ENCODE peak calls at places on chromosome 2, in four cellular contexts. Q, Y, I and L are unnamed samples.

GRCh38 chr2:152409691-152410597 is 75.0 kb downstream of the FMNL2 start:
- DNase-seq in Q (peak), Y (peak), I (no peak), L (peak)

GRCh38 chr2:46447649-46448048 is 31.7 kb upstream of the TMEM247 start:
- DNase-seq in Q (no peak), Y (no peak), I (no peak), L (no peak)

GRCh38 chr2:62178741-62179271 is 17.1 kb upstream of the B3GNT2 start:
- DNase-seq in Q (peak), Y (no peak), I (no peak), L (no peak)

GRCh38 chr2:221377597-221377996 is 194.5 kb downstream of the EPHA4 start:
- DNase-seq in Q (no peak), Y (no peak), I (no peak), L (no peak)

GRCh38 chr2:99675110-99675661 is 185.4 kb upstream of the REV1 start:
- DNase-seq in Q (no peak), Y (no peak), I (no peak), L (no peak)

GRCh38 chr2:131043199-131044077 is 49.8 kb downstream of the FAM168B start:
- DNase-seq in Q (no peak), Y (no peak), I (no peak), L (no peak)

GRCh38 chr2:182360012-182360662 is 66.7 kb downstream of the PDE1A start:
- DNase-seq in Q (no peak), Y (peak), I (peak), L (peak)

GRCh38 chr2:205975082-205975949 is 110.7 kb downstream of the INO80D start:
- DNase-seq in Q (no peak), Y (peak), I (peak), L (no peak)

GRCh38 chr2:201860541-201861154 is 54.3 kb downstream of the CDK15 start:
- DNase-seq in Q (peak), Y (peak), I (peak), L (peak)

GRCh38 chr2:163573652-163574051 is 162.2 kb downstream of the FIGN start:
- DNase-seq in Q (no peak), Y (no peak), I (no peak), L (no peak)

GRCh38 chr2:208511016-208511415 is 104.4 kb downstream of the PTH2R start:
- DNase-seq in Q (no peak), Y (no peak), I (no peak), L (no peak)

GRCh38 chr2:101957036-101957435 is 34.7 kb upstream of the IL1R2 start:
- DNase-seq in Q (no peak), Y (no peak), I (no peak), L (no peak)

GRCh38 chr2:149543845-149544244 is 43.7 kb downstream of the MMADHC start:
- DNase-seq in Q (no peak), Y (no peak), I (no peak), L (no peak)
- TF ChIP-seq CTCF in Q (no peak), Y (no peak), I (no peak), L (no peak)

GRCh38 chr2:41703123-41703522 is 344.7 kb upstream of the PKDCC start:
- DNase-seq in Q (no peak), Y (no peak), I (no peak), L (no peak)

GRCh38 chr2:41697389-41697788 is 350.4 kb upstream of the PKDCC start:
- DNase-seq in Q (no peak), Y (no peak), I (no peak), L (no peak)

GRCh38 chr2:41701231-41701630 is 346.6 kb upstream of the PKDCC start:
- DNase-seq in Q (no peak), Y (no peak), I (no peak), L (no peak)

GRCh38 chr2:41695714-41696113 is 352.1 kb upstream of the PKDCC start:
- DNase-seq in Q (no peak), Y (no peak), I (no peak), L (no peak)

GRCh38 chr2:41698787-41699422 is 348.9 kb upstream of the PKDCC start:
- DNase-seq in Q (no peak), Y (peak), I (peak), L (no peak)
- TF ChIP-seq CTCF in Q (peak), Y (peak), I (peak), L (peak)

DNA sequence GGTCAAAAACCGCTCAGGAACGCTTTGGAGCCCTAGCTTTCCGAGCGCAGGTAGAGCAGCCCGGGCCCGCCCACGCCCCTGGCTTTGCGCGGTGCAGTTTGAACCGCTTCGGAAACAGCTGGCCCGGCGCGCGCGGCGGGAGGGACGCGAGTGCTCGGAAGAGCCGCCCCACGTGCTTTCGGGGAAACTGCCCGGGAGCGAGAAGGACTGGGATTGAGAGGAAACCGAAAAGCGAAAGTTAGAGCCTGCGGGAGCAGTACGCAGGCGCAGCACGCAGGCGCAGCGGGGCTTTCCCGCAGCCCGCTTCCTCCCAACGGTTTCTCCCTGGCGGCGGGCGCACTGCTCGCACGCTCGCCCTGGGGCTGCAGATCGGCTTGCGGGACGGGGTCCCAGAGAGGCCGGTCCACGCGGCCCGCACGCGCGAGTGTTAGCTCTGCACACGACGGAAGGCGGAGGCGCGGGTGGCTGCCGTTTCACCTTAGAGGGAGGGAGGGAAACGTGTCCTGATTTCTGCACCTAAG is 6.3 kb upstream of the STAT1 start:
- DNase-seq in Q (peak), Y (peak), I (peak), L (peak)
- TF ChIP-seq CTCF in Q (no peak), Y (no peak), I (no peak), L (no peak)

DNA sequence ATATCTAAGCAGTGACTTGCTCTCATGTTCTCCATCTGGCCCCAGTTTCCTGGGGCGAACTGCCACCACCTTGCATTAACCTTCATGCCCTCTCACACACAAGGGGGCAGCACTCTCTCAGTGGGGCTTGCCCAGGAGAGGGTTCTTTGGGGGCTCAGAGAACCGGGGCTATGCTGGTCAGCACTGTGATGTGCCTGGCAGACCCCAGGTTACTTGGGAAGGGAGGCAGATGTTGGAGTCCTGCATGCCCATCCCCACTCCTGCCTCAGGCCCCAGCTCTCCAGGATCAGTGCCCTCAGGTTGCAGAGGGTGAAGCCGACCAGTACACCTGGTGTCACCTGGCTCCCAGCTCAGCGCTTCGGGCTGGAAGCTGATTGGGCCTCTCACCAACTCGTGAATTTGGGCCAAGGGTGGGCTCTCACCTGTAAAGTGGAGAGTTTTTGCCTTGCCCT is 396.2 kb upstream of the HS6ST1 start:
- DNase-seq in Q (no peak), Y (no peak), I (no peak), L (no peak)
- TF ChIP-seq CTCF in Q (no peak), Y (no peak), I (no peak), L (no peak)

GRCh38 chr2:176826356-176826755 is 386.2 kb upstream of the HNRNPA3 start:
- DNase-seq in Q (no peak), Y (no peak), I (no peak), L (no peak)

GRCh38 chr2:176832086-176832485 is 380.5 kb upstream of the HNRNPA3 start:
- DNase-seq in Q (no peak), Y (no peak), I (no peak), L (no peak)

GRCh38 chr2:176827269-176827668 is 385.3 kb upstream of the HNRNPA3 start:
- DNase-seq in Q (no peak), Y (no peak), I (no peak), L (no peak)

GRCh38 chr2:176830362-176830761 is 382.2 kb upstream of the HNRNPA3 start:
- DNase-seq in Q (no peak), Y (no peak), I (no peak), L (peak)
- TF ChIP-seq CTCF in Q (no peak), Y (no peak), I (no peak), L (no peak)